ENCODE peak calls at places on chromosomes 16 and 17, in four cellular contexts. I is AG08395, J is HS-5, R is pancreas. L is an unnamed sample.

GRCh38 chr17:50195196-50195865 is 6.1 kb downstream of the COL1A1 start:
- DNase-seq in J (no peak), R (peak; percentile 12), I (no peak), L (no peak)

GRCh38 chr17:29677139-29677834 is 54.6 kb upstream of the CORO6 start:
- DNase-seq in R (no peak), J (no peak), I (no peak), L (no peak)

GRCh38 chr17:1040216-1040600 is 43.3 kb downstream of the TIMM22 start:
- DNase-seq in J (no peak), R (peak; percentile 18), I (peak; percentile 41), L (no peak)

GRCh38 chr17:60676758-60677307 is 818 bp upstream of the BCAS3 start:
- DNase-seq in J (no peak), R (no peak), I (no peak), L (no peak)

GRCh38 chr17:74981979-74982662 is 5.3 kb upstream of the CDR2L start:
- DNase-seq in R (peak; percentile 85), I (peak; percentile 72), J (no peak), L (peak; percentile 72)

GRCh38 chr16:25390761-25391160 is 133.1 kb upstream of the ZKSCAN2 start:
- DNase-seq in I (no peak), R (no peak), J (no peak), L (no peak)

GRCh38 chr16:62648256-62648655 is 612.0 kb upstream of the CDH8 start:
- DNase-seq in R (no peak), J (no peak), I (no peak), L (no peak)

GRCh38 chr17:69870751-69871199 is 204.2 kb upstream of the KCNJ16 start:
- DNase-seq in R (no peak), J (peak; percentile 78), I (peak; percentile 65), L (no peak)

GRCh38 chr16:817001-817906 is 16.7 kb upstream of the GNG13 start:
- DNase-seq in R (no peak), I (no peak), J (no peak), L (no peak)